ENCODE peak calls at places on chromosomes 11 and 22, in eight cellular contexts. E is transverse colon, Y is prostate gland, N is stomach, Z is HCT116, W is HL-60, F is sigmoid colon, O is HepG2. I is an unnamed sample.

GRCh38 chr22:48703265-48703941 is 1124.3 kb downstream of the BRD1 start:
- DNase-seq in F (no peak), E (no peak), Y (no peak), N (no peak), Z (no peak), O (no peak), W (no peak), I (no peak)

GRCh38 chr11:2180775-2181370 is 9.3 kb upstream of the TH start:
- DNase-seq in Y (no peak), E (no peak), O (no peak), Z (no peak), N (no peak), W (no peak), F (no peak), I (no peak)

GRCh38 chr11:130042093-130042591 is 27.6 kb upstream of the APLP2 start:
- DNase-seq in F (no peak), Y (no peak), N (no peak), E (no peak), O (peak; percentile 85), W (peak; percentile 52), Z (no peak), I (no peak)

GRCh38 chr22:36337365-36338130 is 50.2 kb downstream of the MYH9 start:
- DNase-seq in N (no peak), Y (no peak), F (no peak), Z (no peak), O (no peak), E (no peak), W (peak; percentile 32), I (no peak)

GRCh38 chr22:45424241-45424731 is 10.8 kb downstream of the RIBC2 start:
- DNase-seq in E (no peak), F (no peak), W (peak; percentile 81), Z (no peak), N (no peak), O (no peak), Y (no peak), I (no peak)

GRCh38 chr11:117717485-117718314 is 79.3 kb downstream of the DSCAML1 start:
- DNase-seq in F (peak; percentile 51), Y (peak; percentile 53), O (peak; percentile 68), E (peak; percentile 32), N (peak; percentile 32), Z (no peak), W (no peak), I (no peak)

GRCh38 chr22:36022162-36022561 is 6.5 kb downstream of the RBFOX2 start:
- DNase-seq in O (no peak), Y (no peak), E (no peak), Z (no peak), N (no peak), F (no peak), W (no peak), I (no peak)

GRCh38 chr11:88861618-88862017 is 204.2 kb downstream of the GRM5 start:
- DNase-seq in F (no peak), Y (no peak), W (no peak), O (no peak), Z (no peak), N (no peak), E (no peak), I (no peak)

GRCh38 chr22:50308986-50309600 is 1.6 kb upstream of the PLXNB2 start:
- DNase-seq in O (no peak), W (no peak), F (no peak), E (no peak), Z (no peak), Y (no peak), N (no peak), I (no peak)

GRCh38 chr11:44334356-44335004 is 24.5 kb upstream of the ALX4 start:
- DNase-seq in F (no peak), E (no peak), W (no peak), N (no peak), O (no peak), Z (no peak), Y (no peak), I (no peak)

GRCh38 chr11:124493256-124493655 is 47.8 kb upstream of the OR8B8 start:
- DNase-seq in Y (no peak), W (no peak), N (no peak), E (no peak), F (no peak), O (no peak), Z (no peak), I (no peak)

GRCh38 chr11:61516675-61517516 is 8.3 kb downstream of the LRRC10B start:
- DNase-seq in E (no peak), N (peak; percentile 35), Z (no peak), F (no peak), Y (no peak), O (peak; percentile 8), W (no peak), I (no peak)

GRCh38 chr11:60942207-60942606 is 9.8 kb downstream of the SLC15A3 start:
- DNase-seq in Z (no peak), W (no peak), N (no peak), Y (no peak), O (no peak), F (no peak), E (no peak), I (no peak)

GRCh38 chr11:26551186-26551801 is 20.8 kb downstream of the MUC15 start:
- DNase-seq in O (no peak), E (no peak), W (no peak), N (no peak), Y (no peak), Z (no peak), F (no peak), I (no peak)

GRCh38 chr11:3867209-3868071 is 12.0 kb downstream of the STIM1 start:
- DNase-seq in Z (no peak), F (no peak), O (peak; percentile 28), E (no peak), W (no peak), N (peak; percentile 35), Y (no peak), I (no peak)

GRCh38 chr22:17767236-17768065 is 6.8 kb downstream of the BID start:
- DNase-seq in E (no peak), F (no peak), W (no peak), N (no peak), Y (no peak), O (no peak), Z (no peak), I (no peak)

GRCh38 chr11:65649656-65650546 is 12.0 kb downstream of the SIPA1 start:
- DNase-seq in Y (no peak), F (no peak), E (no peak), N (no peak), W (no peak), Z (no peak), O (no peak), I (no peak)

GRCh38 chr11:18366286-18366685 is 28.1 kb upstream of the LDHA start:
- DNase-seq in E (no peak), W (no peak), N (no peak), O (no peak), Y (no peak), Z (no peak), F (no peak), I (no peak)
- TF ChIP-seq CTCF in E (no peak), W (no peak), N (no peak), O (no peak), Y (no peak), Z (no peak), F (no peak), I (no peak)

DNA sequence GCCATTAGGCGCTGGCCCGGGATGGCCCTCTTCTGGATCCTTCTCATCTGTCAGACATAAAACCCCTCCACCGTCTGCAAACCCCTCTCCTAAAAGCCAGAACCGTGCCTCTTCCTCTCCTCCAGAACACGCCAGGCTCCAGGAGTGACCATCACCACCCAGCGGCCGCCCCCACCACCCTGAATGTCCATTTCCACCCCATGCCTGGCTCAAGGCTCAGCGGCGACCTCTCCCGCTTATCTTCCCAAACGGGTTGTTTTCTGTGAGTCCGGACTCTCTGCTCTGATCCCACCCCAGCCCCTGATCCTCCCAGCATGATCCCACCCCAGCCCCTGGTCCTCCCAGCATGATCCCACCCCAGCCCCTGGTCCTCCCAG is 37.6 kb downstream of the CELSR1 start:
- DNase-seq in E (no peak), N (no peak), Y (no peak), W (no peak), F (no peak), O (no peak), Z (no peak), I (no peak)
- H3K4me3 ChIP-seq in E (no peak overlapping the region), N (no peak overlapping the region), Y (no peak overlapping the region), W (no peak overlapping the region), F (no peak overlapping the region), O (no peak overlapping the region), Z (no peak overlapping the region), I (no peak overlapping the region)

GRCh38 chr11:35579557-35580396 is 38.5 kb upstream of the FJX1 start:
- DNase-seq in W (peak; percentile 41), Y (no peak), O (peak; percentile 62), N (no peak), E (no peak), Z (peak; percentile 46), F (no peak), I (no peak)
- TF ChIP-seq POLR2AphosphoS5 in W (no peak), Y (no peak), O (no peak), N (peak; percentile 7), E (no peak), Z (no peak), F (no peak), I (peak; percentile 33)

GRCh38 chr22:43110444-43110926 is at the start of gene BIK:
- DNase-seq in W (peak; percentile 72), Z (no peak), O (peak; percentile 51), N (peak; percentile 68), F (no peak), Y (peak; percentile 68), E (peak; percentile 75), I (no peak)
- TF ChIP-seq CTCF in W (no peak), Z (no peak), O (peak; percentile 60), N (no peak), F (no peak), Y (peak; percentile 11), E (no peak), I (no peak)

GRCh38 chr11:94974178-94974577 is 669 bp downstream of the KDM4D start:
- DNase-seq in Y (no peak), W (no peak), F (no peak), O (no peak), Z (no peak), E (no peak), N (no peak), I (no peak)
- H3K4me3 ChIP-seq in Y (peak overlapping the region; percentile 85), W (peak overlapping the region; percentile 86), F (peak overlapping the region; percentile 86), O (peak overlapping the region; percentile 99), Z (peak overlapping the region; percentile 75), E (no peak overlapping the region), N (peak overlapping the region; percentile 86), I (peak overlapping the region; percentile 96)